ENCODE peak calls at places on chromosomes 5 and 9, in four cellular contexts. B is K562, I is WTC11, G is HepG2. O is an unnamed sample.

GRCh38 chr5:139814704-139815280 is 19.2 kb downstream of the PSD2 start:
- DNase-seq in B (no peak), I (no peak), G (no peak), O (no peak)

GRCh38 chr9:136722969-136723356 is 10.6 kb downstream of the DIPK1B start:
- DNase-seq in B (no peak), G (no peak), I (no peak), O (no peak)

GRCh38 chr9:73153793-73154227 is 2.1 kb downstream of the ANXA1 start:
- DNase-seq in B (peak), G (no peak), I (no peak), O (peak)

GRCh38 chr5:177489119-177489716 is 8.2 kb downstream of the PDLIM7 start:
- DNase-seq in G (no peak), I (peak), B (no peak), O (peak)

GRCh38 chr5:74953961-74954720 is 88.0 kb upstream of the FAM169A start:
- DNase-seq in B (no peak), I (no peak), G (peak), O (no peak)

GRCh38 chr9:75146229-75146628 is 57.9 kb downstream of the OSTF1 start:
- DNase-seq in G (no peak), B (no peak), I (no peak), O (no peak)

GRCh38 chr5:141508808-141509611 is 20.1 kb downstream of the PCDHGC5 start:
- DNase-seq in G (peak), I (peak), B (no peak), O (no peak)

GRCh38 chr9:15211160-15211993 is 95.6 kb downstream of the TTC39B start:
- DNase-seq in I (peak), G (peak), B (peak), O (peak)

GRCh38 chr5:159965031-159965837 is 43.7 kb upstream of the TTC1 start:
- DNase-seq in G (peak), B (peak), I (peak), O (peak)

GRCh38 chr5:158640581-158640980 is 459.1 kb downstream of the EBF1 start:
- DNase-seq in G (no peak), B (no peak), I (no peak), O (no peak)

DNA sequence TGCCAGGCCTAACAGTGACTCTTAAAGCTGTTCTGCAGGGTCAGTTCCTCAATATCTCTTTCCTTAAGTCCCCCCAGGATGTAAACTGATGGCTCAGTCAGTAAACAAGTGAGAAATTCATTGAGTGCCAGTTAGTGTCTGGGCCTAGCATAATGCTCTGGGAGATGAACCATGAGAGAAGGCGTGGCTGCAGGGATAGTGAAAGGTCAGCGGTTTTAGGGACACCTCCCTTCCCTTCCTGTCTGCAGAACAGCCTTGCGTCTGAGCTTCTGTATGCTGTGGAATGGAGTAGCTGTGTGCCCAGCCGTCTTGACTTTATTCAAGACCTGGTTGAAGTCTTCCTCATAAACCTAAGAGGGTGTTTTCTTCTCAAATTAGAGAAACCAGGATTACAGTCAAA is 46.7 kb upstream of the DMRT3 start:
- DNase-seq in B (no peak), I (no peak), G (no peak), O (no peak)
- TF ChIP-seq NR3C1 in B (no peak), I (no peak), G (no peak), O (no peak)

GRCh38 chr5:127871448-127872153 is 168.4 kb downstream of the CCDC192 start:
- DNase-seq in G (no peak), I (no peak), B (no peak), O (no peak)
- TF ChIP-seq NR3C1 in G (no peak), I (no peak), B (no peak), O (no peak)

GRCh38 chr5:40437452-40437861 is 242.3 kb upstream of the PTGER4 start:
- DNase-seq in I (no peak), G (no peak), B (no peak), O (peak)
- TF ChIP-seq NR3C1 in I (no peak), G (no peak), B (no peak), O (no peak)

GRCh38 chr9:6552033-6552737 is 93.3 kb downstream of the GLDC start:
- DNase-seq in I (no peak), G (peak), B (no peak), O (no peak)
- TF ChIP-seq NR3C1 in I (no peak), G (no peak), B (no peak), O (no peak)

GRCh38 chr5:15353086-15353645 is 146.8 kb upstream of the FBXL7 start:
- DNase-seq in I (no peak), G (no peak), B (no peak), O (no peak)
- TF ChIP-seq NR3C1 in I (no peak), G (no peak), B (no peak), O (no peak)

GRCh38 chr5:169655353-169655752 is 18.3 kb downstream of the DOCK2 start:
- DNase-seq in B (no peak), G (no peak), I (no peak), O (no peak)

GRCh38 chr5:169657127-169657526 is 20.1 kb downstream of the DOCK2 start:
- DNase-seq in I (no peak), B (no peak), G (no peak), O (no peak)

GRCh38 chr5:169652057-169652456 is 15.0 kb downstream of the DOCK2 start:
- DNase-seq in G (no peak), I (no peak), B (no peak), O (no peak)

GRCh38 chr5:169651526-169651925 is 14.5 kb downstream of the DOCK2 start:
- DNase-seq in G (no peak), I (no peak), B (no peak), O (no peak)

GRCh38 chr5:169656125-169656990 is 19.3 kb downstream of the DOCK2 start:
- DNase-seq in G (no peak), B (no peak), I (no peak), O (no peak)
- TF ChIP-seq NR3C1 in G (no peak), B (no peak), I (no peak), O (no peak)

DNA sequence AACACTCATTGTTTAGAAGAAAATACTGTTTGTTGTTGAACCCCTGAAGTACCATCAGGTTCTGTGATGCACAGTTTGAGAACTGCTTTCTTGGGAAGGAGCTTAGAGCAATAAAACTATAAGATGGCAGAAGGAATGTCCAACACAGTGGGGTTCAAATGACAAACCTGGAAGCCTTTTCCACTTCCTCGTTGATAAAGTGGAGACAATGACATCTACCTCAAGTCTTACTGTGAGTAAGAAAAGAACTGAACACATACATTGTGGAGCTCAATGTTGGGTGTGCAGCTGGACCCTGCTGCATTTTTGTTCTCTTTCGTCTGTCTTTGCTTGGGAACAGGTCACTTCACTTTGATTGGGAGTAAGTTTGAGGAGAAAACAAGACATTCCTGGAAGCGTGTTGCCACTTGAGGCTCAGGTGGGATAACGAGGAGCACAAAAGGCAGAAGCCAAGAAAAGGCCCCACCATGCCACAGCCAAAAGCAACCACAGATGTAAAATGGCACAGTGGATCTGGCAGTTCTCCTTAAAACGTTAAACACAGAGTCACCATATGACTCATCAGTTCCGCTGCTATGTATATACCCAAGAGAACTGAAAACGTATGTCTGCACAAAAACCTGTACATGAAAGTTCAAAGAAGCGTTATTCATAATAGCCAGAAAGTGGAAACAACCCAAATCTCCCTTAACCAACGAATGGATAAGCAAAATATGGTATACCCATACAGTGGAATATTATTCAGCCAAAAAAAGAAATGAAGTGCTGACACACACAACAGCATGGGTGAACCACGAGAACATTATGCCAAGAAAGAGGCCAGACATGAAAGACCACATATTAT is 42.9 kb upstream of the SUB1 start:
- DNase-seq in B (no peak), I (no peak), G (no peak), O (no peak)
- TF ChIP-seq NR3C1 in B (no peak), I (no peak), G (no peak), O (no peak)

GRCh38 chr9:93827545-93828330 is 127.4 kb downstream of the BARX1 start:
- DNase-seq in B (peak), G (peak), I (peak), O (peak)

GRCh38 chr9:93828331-93829097 is 126.6 kb downstream of the BARX1 start:
- DNase-seq in B (no peak), I (no peak), G (no peak), O (no peak)

GRCh38 chr9:93830606-93831005 is 124.5 kb downstream of the BARX1 start:
- DNase-seq in I (no peak), B (no peak), G (no peak), O (no peak)

GRCh38 chr9:93829271-93830223 is 125.6 kb downstream of the BARX1 start:
- DNase-seq in I (no peak), B (no peak), G (no peak), O (no peak)

GRCh38 chr9:93830224-93830596 is 124.9 kb downstream of the BARX1 start:
- DNase-seq in I (no peak), G (no peak), B (no peak), O (no peak)
- TF ChIP-seq NR3C1 in I (no peak), G (no peak), B (no peak), O (no peak)

DNA sequence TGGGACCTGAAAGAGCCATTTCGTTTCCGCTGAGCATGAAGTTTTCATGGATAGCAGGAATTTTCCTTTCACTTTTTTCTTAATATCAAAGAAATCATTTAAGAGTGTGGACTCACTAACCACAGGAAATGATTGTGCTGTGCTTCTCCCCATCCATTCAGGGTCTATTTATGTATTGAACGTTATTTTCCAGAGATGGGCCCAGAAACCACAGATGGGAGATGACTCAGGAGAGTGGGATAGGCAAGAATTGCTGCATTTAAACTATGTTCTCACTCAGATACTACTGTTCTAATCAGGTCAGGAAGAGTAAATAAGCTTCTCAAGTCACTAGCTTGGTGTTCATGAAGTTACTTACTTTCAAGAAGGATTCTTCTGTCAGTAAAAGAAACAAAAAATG is 763.8 kb downstream of the DTWD2 start:
- DNase-seq in G (no peak), B (no peak), I (no peak), O (no peak)
- TF ChIP-seq NR3C1 in G (no peak), B (no peak), I (no peak), O (no peak)

DNA sequence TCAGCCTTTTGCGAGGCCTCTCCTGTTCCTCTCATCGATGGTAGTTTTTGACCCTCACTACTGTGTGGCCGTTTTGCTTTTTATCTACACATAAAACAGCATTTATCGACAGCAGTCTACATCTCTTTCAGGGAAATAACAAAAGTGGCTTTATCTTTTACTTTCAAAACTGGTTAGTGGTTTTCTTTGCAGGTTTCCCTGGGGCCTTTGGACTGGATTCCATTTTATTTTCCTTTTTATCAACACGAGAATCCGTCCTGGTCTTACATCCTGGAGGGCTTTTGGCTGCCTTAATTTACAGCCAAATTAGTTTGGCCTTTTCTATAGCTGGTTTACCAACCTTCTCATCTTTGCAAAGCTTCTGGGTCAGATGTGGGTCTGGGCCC is 775 bp upstream of the PKD2L2 start:
- DNase-seq in G (no peak), I (no peak), B (no peak), O (no peak)
- TF ChIP-seq NR3C1 in G (no peak), I (no peak), B (no peak), O (no peak)

O was measured in A549.